ENCODE peak calls at places on chromosomes 4 and X, in ten cellular contexts. C is left ventricle myocardium inferior, G is tibial nerve, I is heart right ventricle, Y is IMR-90, X is neural crest cell, B is RWPE1, F is suprapubic skin, J is pancreas, K is cardiac fibroblast. A is an unnamed sample.

GRCh38 chrX:20362268-20363002 is 95.7 kb upstream of the RPS6KA3 start:
- DNase-seq in C (no peak), G (peak), I (no peak), Y (peak), X (no peak), B (no peak), F (no peak), J (peak), K (peak), A (no peak)

GRCh38 chrX:105050921-105051320 is 169.6 kb downstream of the TEX13A start:
- DNase-seq in C (no peak), G (no peak), I (no peak), Y (no peak), X (no peak), B (no peak), F (no peak), J (no peak), K (no peak), A (no peak)

GRCh38 chr4:42152507-42153504 is at the start of gene BEND4:
- DNase-seq in C (no peak), G (no peak), I (no peak), Y (no peak), X (peak), B (no peak), F (no peak), J (no peak), K (no peak), A (no peak)

GRCh38 chr4:96677499-96677898 is 837.6 kb downstream of the PDHA2 start:
- DNase-seq in C (no peak), G (no peak), I (no peak), Y (no peak), X (no peak), B (peak), F (no peak), J (no peak), K (peak), A (no peak)

GRCh38 chr4:83490876-83491450 is 6.1 kb upstream of the ABRAXAS1 start:
- DNase-seq in C (no peak), G (no peak), I (no peak), Y (peak), X (no peak), B (peak), F (no peak), J (no peak), K (peak), A (no peak)

GRCh38 chr4:139736257-139736626 is 70.6 kb downstream of the MGST2 start:
- DNase-seq in C (no peak), G (no peak), I (no peak), Y (no peak), X (no peak), B (no peak), F (no peak), J (no peak), K (no peak), A (no peak)

GRCh38 chr4:72006576-72006975 is 25.2 kb upstream of the NPFFR2 start:
- DNase-seq in C (no peak), G (no peak), I (no peak), Y (peak), X (no peak), B (peak), F (no peak), J (no peak), K (peak), A (no peak)

GRCh38 chrX:134202561-134202960 is 34.4 kb upstream of the CCDC160 start:
- DNase-seq in C (no peak), G (no peak), I (no peak), Y (no peak), X (no peak), B (no peak), F (no peak), J (no peak), K (no peak), A (no peak)

GRCh38 chr4:33080262-33080661 is 2360.1 kb downstream of the PCDH7 start:
- DNase-seq in C (peak), G (no peak), I (no peak), Y (no peak), X (no peak), B (no peak), F (no peak), J (no peak), K (peak), A (no peak)

GRCh38 chr4:145840162-145840768 is 98.4 kb downstream of the ZNF827 start:
- DNase-seq in C (no peak), G (no peak), I (no peak), Y (peak), X (no peak), B (peak), F (no peak), J (no peak), K (peak), A (no peak)

GRCh38 chrX:3175659-3176438 is 134.6 kb downstream of the ARSF start:
- DNase-seq in C (no peak), G (no peak), I (no peak), Y (peak), X (no peak), B (peak), F (no peak), J (no peak), K (peak), A (no peak)

DNA sequence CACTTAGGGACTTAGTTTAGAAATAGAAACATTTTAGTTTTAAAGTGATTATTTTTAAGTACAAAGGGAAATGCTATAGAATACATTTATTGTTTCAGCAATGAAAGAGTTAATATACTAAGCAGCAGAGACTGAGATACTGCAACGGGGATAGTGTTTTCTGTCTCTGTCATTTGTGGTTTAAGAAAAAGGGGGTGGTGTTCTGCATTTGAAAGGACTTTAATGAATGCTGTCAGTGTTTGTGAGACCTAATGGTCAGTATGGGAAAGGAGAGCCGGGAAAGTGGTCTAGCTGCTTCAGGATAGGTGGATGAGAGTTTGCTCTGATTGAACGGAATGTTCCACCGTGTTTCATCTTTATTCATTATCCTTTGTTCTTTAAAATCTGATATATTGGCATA is at the start of gene KLHL5:
- DNase-seq in C (no peak), G (no peak), I (no peak), Y (no peak), X (peak), B (no peak), F (no peak), J (no peak), K (no peak), A (no peak)
- TF ChIP-seq CTCF in C (no peak), G (no peak), I (no peak), Y (no peak), X (no peak), B (no peak), F (no peak), J (no peak), K (no peak), A (no peak)

GRCh38 chr4:40511017-40511614 is 118.5 kb downstream of the RBM47 start:
- DNase-seq in C (no peak), G (no peak), I (no peak), Y (no peak), X (no peak), B (no peak), F (no peak), J (peak), K (no peak), A (no peak)

GRCh38 chr4:40506492-40506891 is 123.2 kb downstream of the RBM47 start:
- DNase-seq in C (no peak), G (no peak), I (no peak), Y (no peak), X (no peak), B (peak), F (no peak), J (no peak), K (no peak), A (no peak)

GRCh38 chr4:40506066-40506465 is 123.6 kb downstream of the RBM47 start:
- DNase-seq in C (no peak), G (no peak), I (no peak), Y (no peak), X (no peak), B (no peak), F (no peak), J (no peak), K (no peak), A (no peak)

GRCh38 chr4:40502936-40503335 is 126.7 kb downstream of the RBM47 start:
- DNase-seq in C (no peak), G (no peak), I (no peak), Y (peak), X (no peak), B (no peak), F (no peak), J (no peak), K (peak), A (no peak)

DNA sequence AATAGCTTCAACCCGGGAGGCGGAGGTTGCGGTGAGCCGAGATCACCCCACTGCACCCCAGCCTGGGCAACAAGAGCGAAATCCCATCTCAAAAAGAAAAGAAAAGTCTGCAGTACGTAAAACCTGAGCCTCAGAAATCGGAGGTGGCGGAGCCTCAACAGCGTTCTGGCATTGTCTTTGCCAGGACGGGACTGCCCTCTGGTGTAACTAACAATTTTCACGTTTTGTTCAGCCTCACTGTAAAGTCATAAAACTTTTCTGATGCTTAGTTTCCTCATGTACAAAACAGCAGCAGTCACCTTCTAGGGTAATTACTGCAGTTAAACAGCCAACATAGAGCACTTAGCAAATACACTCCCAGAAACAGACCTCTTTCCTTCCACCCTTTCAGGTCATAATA is 121.7 kb downstream of the RBM47 start:
- DNase-seq in C (no peak), G (no peak), I (no peak), Y (no peak), X (no peak), B (no peak), F (no peak), J (peak), K (no peak), A (no peak)
- TF ChIP-seq CTCF in C (no peak), G (no peak), I (no peak), Y (no peak), X (no peak), B (no peak), F (no peak), J (no peak), K (no peak), A (no peak)

GRCh38 chrX:124212622-124213021 is 119.8 kb upstream of the TEX13D start:
- DNase-seq in C (no peak), G (no peak), I (no peak), Y (no peak), X (no peak), B (no peak), F (no peak), J (no peak), K (no peak), A (no peak)

GRCh38 chrX:124209792-124210576 is 122.5 kb upstream of the TEX13D start:
- DNase-seq in C (no peak), G (no peak), I (no peak), Y (no peak), X (no peak), B (no peak), F (no peak), J (no peak), K (no peak), A (no peak)

GRCh38 chrX:124208675-124209074 is 123.8 kb upstream of the TEX13D start:
- DNase-seq in C (no peak), G (no peak), I (no peak), Y (no peak), X (no peak), B (no peak), F (no peak), J (no peak), K (no peak), A (no peak)

GRCh38 chrX:124215786-124216185 is 116.7 kb upstream of the TEX13D start:
- DNase-seq in C (no peak), G (no peak), I (no peak), Y (no peak), X (no peak), B (no peak), F (no peak), J (no peak), K (no peak), A (no peak)

GRCh38 chrX:124211312-124211942 is 121.0 kb upstream of the TEX13D start:
- DNase-seq in C (no peak), G (no peak), I (no peak), Y (peak), X (no peak), B (peak), F (no peak), J (no peak), K (peak), A (no peak)
- TF ChIP-seq CTCF in C (peak), G (no peak), I (peak), Y (peak), X (peak), B (peak), F (no peak), J (peak), K (peak), A (peak)

DNA sequence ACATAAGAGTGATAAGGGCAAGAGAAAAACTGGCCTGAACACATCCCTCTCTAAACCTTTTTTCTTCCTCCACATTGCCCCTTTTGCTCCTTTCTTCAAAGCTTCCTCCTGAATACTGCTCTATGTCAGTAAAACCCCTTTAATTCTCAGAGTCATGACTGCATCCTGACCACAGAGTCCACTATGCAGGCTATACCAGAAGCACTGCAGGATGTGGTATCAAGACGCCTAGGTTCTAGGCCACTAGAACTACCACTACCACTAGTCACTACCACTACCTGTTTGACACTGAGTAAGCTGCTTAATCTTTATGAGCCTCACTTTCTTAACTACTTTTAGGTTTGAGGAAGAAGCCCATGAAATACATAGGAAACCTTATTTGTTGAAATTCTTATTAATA is 38.7 kb downstream of the ARHGEF9 start:
- DNase-seq in C (no peak), G (no peak), I (no peak), Y (no peak), X (no peak), B (no peak), F (no peak), J (no peak), K (no peak), A (no peak)
- TF ChIP-seq CTCF in C (no peak), G (no peak), I (no peak), Y (no peak), X (no peak), B (no peak), F (no peak), J (no peak), K (no peak), A (no peak)

DNA sequence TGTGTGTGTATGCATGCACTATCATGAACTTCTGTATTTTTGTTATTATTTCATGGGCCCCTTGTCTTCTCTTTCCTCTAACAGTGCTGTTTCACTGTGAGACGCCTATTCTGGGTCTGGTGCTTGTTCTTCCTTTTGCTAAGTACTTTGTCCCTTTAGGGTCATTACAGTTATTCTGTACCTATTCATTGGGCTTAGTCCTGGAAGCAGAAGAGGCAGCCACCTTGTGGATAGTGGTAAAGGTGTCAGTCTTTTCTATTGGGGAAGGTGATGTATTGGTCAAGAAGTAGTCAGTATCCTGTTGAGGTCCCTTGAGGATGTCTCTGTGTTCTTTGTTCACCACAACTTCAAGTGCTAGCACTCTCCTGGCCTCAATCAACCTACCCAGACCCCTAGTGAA is 593.7 kb downstream of the SPRY1 start:
- DNase-seq in C (no peak), G (no peak), I (no peak), Y (no peak), X (no peak), B (no peak), F (no peak), J (no peak), K (no peak), A (no peak)
- TF ChIP-seq CTCF in C (no peak), G (no peak), I (no peak), Y (no peak), X (no peak), B (no peak), F (no peak), J (no peak), K (no peak), A (no peak)

DNA sequence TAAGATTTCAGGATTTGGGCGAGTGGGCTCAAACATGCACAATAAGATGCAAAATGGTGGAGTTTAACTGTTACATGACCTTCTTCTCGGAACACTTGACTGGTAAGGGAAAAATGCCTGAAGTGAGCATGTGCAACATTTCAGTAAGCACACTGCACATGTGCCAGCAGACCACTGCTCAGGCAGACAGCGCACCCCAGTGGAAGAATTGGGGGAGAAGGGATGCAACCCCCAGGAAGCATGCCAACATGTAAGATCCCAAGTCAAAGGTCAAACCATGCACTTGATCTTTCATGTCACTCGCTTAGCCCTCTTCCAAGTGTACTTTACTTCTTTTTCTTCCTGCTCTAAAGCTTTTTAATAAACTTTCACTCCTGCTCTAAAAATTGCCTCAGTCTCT is 256.3 kb downstream of the CENPC start:
- DNase-seq in C (no peak), G (no peak), I (no peak), Y (no peak), X (peak), B (no peak), F (no peak), J (no peak), K (peak), A (no peak)
- TF ChIP-seq CTCF in C (no peak), G (no peak), I (no peak), Y (peak), X (peak), B (peak), F (no peak), J (no peak), K (peak), A (no peak)

GRCh38 chr4:76504613-76505465 is 69.8 kb downstream of the SHROOM3 start:
- DNase-seq in C (no peak), G (peak), I (no peak), Y (peak), X (no peak), B (peak), F (no peak), J (no peak), K (peak), A (no peak)
- TF ChIP-seq CTCF in C (peak), G (peak), I (peak), Y (peak), X (peak), B (peak), F (peak), J (peak), K (peak), A (peak)

DNA sequence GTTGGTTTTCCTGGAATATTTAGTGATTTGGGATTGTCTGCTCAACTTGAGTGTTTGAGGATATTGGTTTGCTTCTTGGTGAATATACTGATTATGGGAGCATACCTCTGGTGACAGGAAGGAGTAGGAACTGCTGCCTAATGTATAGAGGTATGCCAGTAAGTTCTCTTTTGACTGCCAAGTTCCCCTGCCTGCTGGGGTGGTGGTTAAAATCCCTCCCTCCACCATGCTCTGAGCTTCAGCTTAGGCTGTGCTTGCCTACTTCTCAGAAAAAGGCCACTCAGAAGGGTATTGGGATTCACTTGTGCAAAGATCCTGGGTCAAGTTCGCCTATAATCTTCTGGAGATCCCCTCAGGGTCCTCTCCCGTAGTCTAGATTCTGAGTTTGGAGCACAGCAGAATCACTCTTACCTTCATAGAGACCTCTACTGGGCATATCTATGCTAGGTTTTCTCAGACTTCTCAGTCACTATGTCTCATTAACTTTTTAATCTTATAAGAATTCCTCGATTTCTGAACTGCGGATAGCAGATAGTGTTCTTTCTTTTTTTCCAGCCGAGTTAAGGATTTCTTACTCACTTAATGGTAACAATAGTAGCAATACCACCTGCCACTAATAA is 44.7 kb upstream of the DCK start:
- DNase-seq in C (no peak), G (no peak), I (no peak), Y (no peak), X (no peak), B (no peak), F (no peak), J (no peak), K (no peak), A (no peak)
- TF ChIP-seq CTCF in C (no peak), G (no peak), I (peak), Y (no peak), X (no peak), B (no peak), F (no peak), J (no peak), K (no peak), A (no peak)

DNA sequence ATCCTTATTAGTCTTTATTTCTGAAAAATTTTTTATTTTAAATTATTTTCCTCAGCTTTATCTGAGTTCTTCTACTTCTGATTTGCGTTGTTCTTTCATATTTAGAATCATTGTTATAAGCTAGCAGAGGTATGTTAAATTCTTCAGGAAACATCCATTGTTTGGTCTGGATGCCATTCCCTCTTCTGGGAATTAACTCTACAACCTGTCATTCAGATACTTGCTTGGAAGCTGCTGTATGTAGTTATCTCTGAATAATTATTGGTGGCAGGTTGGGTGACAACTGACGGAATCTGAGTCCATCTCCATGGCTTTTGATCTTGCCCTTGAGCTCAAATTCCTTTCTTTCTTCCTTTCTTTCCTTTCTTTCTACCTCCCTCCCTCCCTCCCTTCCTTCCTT is 61.9 kb downstream of the DDIT4L start:
- DNase-seq in C (no peak), G (no peak), I (no peak), Y (no peak), X (no peak), B (no peak), F (no peak), J (no peak), K (no peak), A (no peak)
- TF ChIP-seq CTCF in C (no peak), G (no peak), I (no peak), Y (no peak), X (no peak), B (no peak), F (no peak), J (no peak), K (no peak), A (no peak)

DNA sequence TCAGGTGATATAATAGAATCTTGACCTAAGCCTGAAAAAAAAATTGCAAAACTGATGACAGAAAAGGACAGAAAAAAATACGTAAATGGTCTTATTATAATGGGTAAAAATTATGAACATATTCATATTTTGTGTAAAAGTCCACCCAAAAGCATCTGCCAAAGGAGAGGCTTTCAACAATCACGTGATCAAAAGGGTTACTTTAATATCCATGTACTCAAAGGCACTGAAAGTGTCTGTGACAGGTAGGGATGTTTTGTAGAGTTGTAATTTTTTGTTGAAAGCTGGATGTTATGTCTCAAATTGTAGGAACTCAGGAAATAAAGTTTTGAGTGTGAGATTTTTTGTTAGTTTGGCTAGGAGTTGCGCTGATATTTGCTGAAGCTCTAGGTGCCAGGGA is 144.8 kb upstream of the GALNTL6 start:
- DNase-seq in C (no peak), G (no peak), I (no peak), Y (no peak), X (no peak), B (no peak), F (no peak), J (no peak), K (no peak), A (no peak)
- TF ChIP-seq CTCF in C (no peak), G (no peak), I (no peak), Y (no peak), X (no peak), B (no peak), F (no peak), J (no peak), K (no peak), A (no peak)

A was measured in esophagus squamous epithelium.